ENCODE peak calls at places on chromosome 13, in seven cellular contexts. G is nephron progenitor cell, Y is HL-60, B is cardiac muscle cell, L is BJ, Z is GM10248, J is pancreas. I is an unnamed sample.

GRCh38 chr13:23960566-23961156 is 63.4 kb upstream of the C1QTNF9B start:
- DNase-seq in B (peak), G (peak), L (no peak), J (no peak), Z (no peak), Y (no peak), I (no peak)

GRCh38 chr13:92225861-92226260 is 827.4 kb downstream of the GPC5 start:
- DNase-seq in Y (no peak), L (no peak), G (no peak), B (no peak), J (no peak), Z (no peak), I (no peak)

GRCh38 chr13:93227906-93228801 is 1.5 kb downstream of the GPC6 start:
- DNase-seq in J (peak), Y (no peak), G (peak), L (no peak), Z (no peak), B (peak), I (peak)

GRCh38 chr13:24842533-24843278 is 78.7 kb downstream of the RNF17 start:
- DNase-seq in J (no peak), Z (no peak), B (no peak), Y (peak), L (no peak), G (no peak), I (no peak)

GRCh38 chr13:28574617-28575142 is 79.8 kb upstream of the FLT1 start:
- DNase-seq in L (peak), B (no peak), G (no peak), Y (peak), J (no peak), Z (no peak), I (no peak)

GRCh38 chr13:76969488-76970365 is 21.4 kb downstream of the ACOD1 start:
- DNase-seq in Z (no peak), J (no peak), L (no peak), G (no peak), Y (no peak), B (no peak), I (no peak)

GRCh38 chr13:105144020-105144419 is 1391.4 kb downstream of the EFNB2 start:
- DNase-seq in J (no peak), Z (no peak), L (no peak), Y (no peak), B (no peak), G (no peak), I (no peak)

GRCh38 chr13:22801402-22802003 is 379.3 kb upstream of the SGCG start:
- DNase-seq in L (no peak), Z (no peak), G (no peak), Y (no peak), J (no peak), B (no peak), I (no peak)

GRCh38 chr13:61180245-61180644 is 235.4 kb downstream of the PCDH20 start:
- DNase-seq in L (no peak), B (no peak), Z (no peak), J (no peak), G (no peak), Y (no peak), I (no peak)

GRCh38 chr13:28744656-28745055 is 25.9 kb upstream of the SLC46A3 start:
- DNase-seq in L (no peak), J (no peak), Y (no peak), G (no peak), Z (no peak), B (no peak), I (no peak)

GRCh38 chr13:20136781-20137703 is 23.8 kb downstream of the GJA3 start:
- DNase-seq in J (peak), L (no peak), Z (peak), B (no peak), G (peak), Y (no peak), I (no peak)

GRCh38 chr13:26045123-26045522 is 6.7 kb downstream of the SHISA2 start:
- DNase-seq in J (no peak), B (no peak), Z (no peak), G (no peak), L (no peak), Y (no peak), I (no peak)

GRCh38 chr13:46315491-46316075 is 71.5 kb downstream of the RUBCNL start:
- DNase-seq in Y (no peak), G (no peak), L (no peak), Z (no peak), B (peak), J (no peak), I (no peak)

GRCh38 chr13:102212729-102213128 is 189.1 kb downstream of the FGF14 start:
- DNase-seq in Y (no peak), J (no peak), G (no peak), B (no peak), Z (no peak), L (no peak), I (no peak)

GRCh38 chr13:20301391-20302071 is 69.4 kb upstream of the GJB6 start:
- DNase-seq in G (peak), Y (no peak), J (no peak), L (no peak), B (no peak), Z (no peak), I (no peak)

GRCh38 chr13:98390086-98390697 is 186.7 kb downstream of the STK24 start:
- DNase-seq in L (no peak), G (no peak), B (no peak), J (no peak), Z (no peak), Y (no peak), I (no peak)

GRCh38 chr13:96011291-96011875 is 41.8 kb downstream of the UGGT2 start:
- DNase-seq in Y (no peak), G (no peak), Z (no peak), L (no peak), J (no peak), B (no peak), I (no peak)
- TF ChIP-seq CTCF in Y (no peak), G (no peak), Z (no peak), L (no peak), J (no peak), B (no peak), I (no peak)

DNA sequence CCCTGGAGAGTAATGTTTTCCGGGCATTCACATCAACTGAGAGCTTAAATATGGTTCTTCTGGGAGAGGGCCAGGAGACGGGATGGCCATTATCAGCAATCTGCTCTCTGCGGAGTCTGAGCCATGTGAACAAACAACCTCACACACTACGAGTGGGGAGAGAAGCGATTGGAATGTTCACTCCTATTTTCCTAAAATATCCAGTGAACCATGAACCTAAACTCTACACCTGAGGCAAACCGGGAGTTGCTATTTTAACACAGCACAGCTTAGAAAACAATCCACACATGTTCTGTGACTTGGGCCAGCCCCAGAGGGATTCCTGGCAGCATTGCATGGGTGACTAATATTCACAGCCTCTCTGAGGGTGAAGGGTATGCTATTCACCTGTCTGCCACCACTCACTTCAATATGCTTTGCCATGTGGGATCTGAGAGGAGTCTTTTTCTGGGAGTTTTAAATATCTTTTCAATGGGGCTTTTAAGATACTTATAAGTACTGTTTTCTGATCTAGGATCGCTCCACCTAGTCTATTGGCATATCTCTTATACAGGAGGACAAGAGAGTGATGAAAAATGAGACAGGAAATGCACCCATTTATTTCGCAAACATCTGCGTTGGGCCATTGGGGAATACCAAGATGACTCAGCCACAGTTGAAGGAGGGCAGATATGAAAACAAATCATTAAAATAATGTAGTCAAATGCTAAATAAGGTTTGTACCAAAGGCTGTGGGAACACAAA is 72.6 kb upstream of the SERP2 start:
- DNase-seq in Y (no peak), J (peak), B (peak), L (peak), Z (peak), G (no peak), I (peak)
- TF ChIP-seq CTCF in Y (no peak), J (no peak), B (no peak), L (no peak), Z (no peak), G (no peak), I (peak)

DNA sequence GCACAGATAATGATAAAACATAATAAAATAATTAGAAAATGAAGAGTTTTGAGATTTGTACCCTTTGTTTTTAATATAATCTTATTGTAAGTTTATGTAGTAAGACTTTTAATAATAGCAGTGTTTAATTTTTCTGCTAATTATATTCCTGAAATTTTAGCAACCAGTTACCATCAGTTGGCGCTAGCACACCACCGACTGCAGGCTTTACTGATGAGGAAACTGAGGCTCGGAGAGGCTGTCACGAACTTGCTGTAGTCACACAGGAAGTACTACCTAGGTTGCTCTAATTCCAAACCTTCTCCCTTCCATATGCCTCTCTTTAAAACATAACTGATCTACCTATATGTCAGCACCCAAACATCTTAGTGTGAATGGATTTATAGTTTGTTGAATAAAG is 1.0 kb upstream of the RFXAP start:
- DNase-seq in Y (no peak), J (no peak), G (no peak), L (no peak), B (no peak), Z (no peak), I (no peak)
- TF ChIP-seq CTCF in Y (no peak), J (no peak), G (no peak), L (no peak), B (no peak), Z (no peak), I (no peak)

DNA sequence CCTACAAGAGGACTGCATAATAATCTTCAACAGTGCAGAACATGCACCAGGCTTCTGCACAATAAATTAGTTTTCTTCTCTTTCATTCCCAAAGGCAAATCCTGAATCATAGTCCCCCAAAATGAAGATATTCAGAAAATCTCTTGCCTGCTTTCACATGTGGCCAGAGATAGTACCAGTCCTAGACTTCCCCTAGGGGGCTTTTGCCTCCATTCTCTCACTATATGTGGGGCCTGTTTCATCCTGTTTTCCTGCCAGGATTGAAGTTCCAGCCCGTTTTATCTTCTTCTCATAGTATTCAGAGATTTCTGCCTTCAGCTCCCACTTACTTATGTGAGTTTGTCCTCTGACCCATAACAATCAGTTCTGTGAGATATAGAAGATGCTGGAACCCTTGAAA is 421.8 kb upstream of the PCDH9 start:
- DNase-seq in L (no peak), G (no peak), Z (no peak), B (no peak), Y (no peak), J (no peak), I (no peak)
- TF ChIP-seq CTCF in L (no peak), G (no peak), Z (no peak), B (no peak), Y (no peak), J (no peak), I (no peak)

GRCh38 chr13:63337041-63337440 is 1921.4 kb upstream of the PCDH20 start:
- DNase-seq in G (no peak), B (no peak), J (no peak), Y (no peak), L (no peak), Z (no peak), I (no peak)

GRCh38 chr13:63337921-63338320 is 1922.3 kb upstream of the PCDH20 start:
- DNase-seq in B (no peak), G (no peak), Z (no peak), L (no peak), Y (no peak), J (no peak), I (no peak)

DNA sequence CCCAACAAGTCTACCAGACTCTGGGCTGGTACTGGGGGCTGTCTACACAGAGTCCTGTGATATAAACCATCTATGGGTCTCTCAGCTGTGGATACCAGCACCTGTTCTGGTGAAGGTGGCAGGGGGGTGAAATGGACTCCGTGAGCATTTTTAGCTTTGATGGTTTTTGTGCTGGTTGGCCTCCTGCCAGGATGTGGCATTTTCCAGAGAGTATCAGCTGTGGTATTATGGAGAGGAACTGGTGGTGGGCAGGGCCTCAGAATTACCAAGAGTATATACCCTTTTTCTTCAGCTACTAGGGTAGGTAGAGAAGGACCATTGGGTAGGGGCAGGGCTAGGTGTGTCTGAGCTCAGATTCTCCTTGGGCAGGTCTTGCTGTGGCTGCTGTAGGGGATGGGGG is 1920.9 kb upstream of the PCDH20 start:
- DNase-seq in Z (no peak), Y (no peak), L (no peak), G (no peak), J (no peak), B (no peak), I (no peak)
- TF ChIP-seq CTCF in Z (no peak), Y (no peak), L (no peak), G (no peak), J (no peak), B (no peak), I (no peak)

DNA sequence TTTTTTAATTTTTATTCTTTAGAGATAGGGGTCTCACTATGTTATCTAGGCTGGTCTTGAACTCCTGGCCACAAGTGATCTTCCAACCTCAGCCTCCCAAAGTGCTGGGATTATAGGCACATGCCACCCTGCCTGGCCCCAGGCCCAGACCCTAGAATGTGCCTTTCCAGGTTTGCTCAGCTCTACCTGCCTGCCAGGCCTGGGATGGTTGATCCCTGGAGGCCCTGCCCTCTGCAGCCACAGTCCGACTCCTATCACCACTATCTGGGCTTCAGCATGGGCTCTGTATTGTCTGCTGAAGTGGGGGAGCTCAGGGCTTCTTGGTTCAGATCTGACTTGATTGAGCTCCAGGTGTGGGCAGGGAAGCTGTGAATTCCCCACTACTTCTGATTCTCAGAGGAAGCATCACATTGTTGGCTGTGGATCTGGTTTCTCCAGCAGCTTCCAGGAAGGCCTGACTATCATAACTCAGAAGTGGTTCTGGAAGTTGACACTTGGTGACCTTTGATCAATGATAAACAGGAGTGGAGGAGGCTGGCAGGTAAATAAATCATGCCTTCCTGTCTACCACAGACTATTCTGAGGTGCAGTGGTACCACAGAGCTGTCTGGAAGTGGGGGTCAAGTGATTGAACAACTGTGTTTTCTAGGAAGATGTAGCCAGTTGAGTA is 71.9 kb downstream of the OLFM4 start:
- DNase-seq in Z (no peak), J (no peak), L (no peak), G (no peak), Y (no peak), B (peak), I (no peak)
- TF ChIP-seq CTCF in Z (no peak), J (no peak), L (no peak), G (no peak), Y (no peak), B (no peak), I (no peak)

DNA sequence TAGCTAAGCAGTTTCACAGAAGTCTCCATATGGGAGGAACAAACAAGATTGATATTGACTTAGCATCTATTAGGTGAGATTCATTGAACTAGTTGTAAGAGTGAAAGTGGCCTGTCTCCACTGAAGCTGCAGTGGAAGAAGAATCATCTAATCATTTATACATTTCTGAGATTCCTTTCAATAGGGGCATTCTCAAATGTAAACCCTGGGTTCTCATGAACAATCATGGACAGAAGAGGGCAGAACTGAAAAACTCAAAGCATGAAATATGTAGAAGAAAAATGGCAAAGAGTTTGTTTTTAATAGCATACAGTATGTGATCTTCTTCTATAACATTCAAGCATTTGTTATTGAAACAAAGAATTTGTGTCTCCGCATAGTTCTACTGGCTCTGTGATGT is 17.6 kb upstream of the POSTN start:
- DNase-seq in L (no peak), Y (no peak), B (no peak), G (no peak), Z (no peak), J (no peak), I (no peak)
- TF ChIP-seq CTCF in L (peak), Y (no peak), B (no peak), G (no peak), Z (no peak), J (no peak), I (no peak)

GRCh38 chr13:40438999-40439797 is 227.2 kb downstream of the FOXO1 start:
- DNase-seq in Y (no peak), G (no peak), B (no peak), Z (no peak), J (no peak), L (no peak), I (no peak)
- TF ChIP-seq CTCF in Y (no peak), G (no peak), B (no peak), Z (no peak), J (no peak), L (no peak), I (no peak)

GRCh38 chr13:53200498-53201453 is 172.2 kb downstream of the OLFM4 start:
- DNase-seq in Z (peak), G (peak), B (peak), L (no peak), J (peak), Y (no peak), I (peak)

GRCh38 chr13:53204598-53204997 is 176.0 kb downstream of the OLFM4 start:
- DNase-seq in B (no peak), Y (no peak), J (no peak), G (no peak), L (no peak), Z (no peak), I (no peak)

GRCh38 chr13:53200075-53200474 is 171.5 kb downstream of the OLFM4 start:
- DNase-seq in L (no peak), J (no peak), G (no peak), Y (no peak), Z (no peak), B (no peak), I (no peak)

GRCh38 chr13:53198699-53199098 is 170.1 kb downstream of the OLFM4 start:
- DNase-seq in B (no peak), J (no peak), L (no peak), Z (no peak), Y (no peak), G (no peak), I (no peak)

DNA sequence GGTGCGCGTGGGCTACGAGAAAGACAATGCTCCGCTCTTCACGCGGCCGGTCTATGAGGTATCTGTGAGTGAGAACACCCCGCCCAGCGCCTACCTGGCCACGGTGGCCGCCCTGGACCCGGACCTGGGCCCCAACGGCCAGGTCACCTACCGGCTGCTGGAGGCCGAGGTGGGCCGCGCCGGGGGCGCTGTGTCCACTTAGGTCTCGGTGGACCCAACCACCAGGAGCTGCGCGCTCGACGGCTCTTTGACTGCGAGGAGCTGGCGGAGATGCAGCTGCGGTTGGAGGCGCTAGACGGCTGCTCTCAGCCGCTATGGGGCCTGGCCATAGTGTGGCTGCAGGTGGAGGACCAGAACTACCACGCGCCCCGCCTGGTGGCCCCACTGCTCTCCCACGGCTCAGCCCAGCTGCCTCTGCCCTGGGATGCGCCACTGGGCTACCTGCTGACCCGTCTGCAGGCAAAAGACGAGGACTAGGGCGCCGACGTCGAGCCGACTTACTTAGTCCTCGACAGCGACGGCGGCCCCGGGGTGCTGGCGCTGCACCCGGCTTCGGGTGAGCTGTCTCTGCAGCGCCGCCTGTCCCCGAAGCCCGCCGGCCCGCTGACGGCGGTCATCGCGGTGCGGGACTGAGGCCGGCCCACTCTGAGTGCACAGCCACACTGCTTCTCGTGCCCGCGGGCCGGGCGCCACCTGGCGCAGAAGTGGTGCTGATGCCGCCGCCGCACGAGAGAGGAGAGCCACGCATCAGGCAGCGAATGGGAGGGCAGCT is 173.0 kb downstream of the OLFM4 start:
- DNase-seq in L (no peak), B (peak), Z (no peak), J (peak), Y (no peak), G (peak), I (no peak)
- TF ChIP-seq CTCF in L (peak), B (peak), Z (no peak), J (peak), Y (no peak), G (no peak), I (no peak)

I was measured in prostate gland.